ENCODE peak calls at places on chromosome 20, in six cellular contexts. One of them, this sample, is unnamed.

GRCh38 chr20:23666189-23666588 is 22.6 kb downstream of the CST4 start:
- DNase-seq in uterus: no peak
- DNase-seq in upper lobe of left lung: no peak
- DNase-seq in stimulated activated CD4-positive, alpha-beta T cell treated with anti-CD3 and anti-CD28 coated beads, Interleukin-15, amount 100 ng/mL, for 24 hours: no peak
- DNase-seq in foreskin melanocyte: no peak
- DNase-seq in CD4-positive, alpha-beta T cell: no peak
- DNase-seq in this sample: no peak

GRCh38 chr20:19885981-19886665 is 128.1 kb downstream of the RIN2 start:
- DNase-seq in uterus: peak; percentile 33
- DNase-seq in upper lobe of left lung: peak; percentile 36
- DNase-seq in stimulated activated CD4-positive, alpha-beta T cell treated with anti-CD3 and anti-CD28 coated beads, Interleukin-15, amount 100 ng/mL, for 24 hours: no peak
- DNase-seq in foreskin melanocyte: no peak
- DNase-seq in CD4-positive, alpha-beta T cell: no peak
- DNase-seq in this sample: peak; percentile 37

GRCh38 chr20:38180781-38181180 is 15.7 kb upstream of the TGM2 start:
- DNase-seq in uterus: no peak
- DNase-seq in upper lobe of left lung: no peak
- DNase-seq in stimulated activated CD4-positive, alpha-beta T cell treated with anti-CD3 and anti-CD28 coated beads, Interleukin-15, amount 100 ng/mL, for 24 hours: no peak
- DNase-seq in foreskin melanocyte: no peak
- DNase-seq in CD4-positive, alpha-beta T cell: no peak
- DNase-seq in this sample: no peak

GRCh38 chr20:57612436-57612835 is 7.8 kb downstream of the ZBP1 start:
- DNase-seq in uterus: no peak
- DNase-seq in upper lobe of left lung: no peak
- DNase-seq in stimulated activated CD4-positive, alpha-beta T cell treated with anti-CD3 and anti-CD28 coated beads, Interleukin-15, amount 100 ng/mL, for 24 hours: no peak
- DNase-seq in foreskin melanocyte: no peak
- DNase-seq in CD4-positive, alpha-beta T cell: no peak
- DNase-seq in this sample: no peak

GRCh38 chr20:21352703-21353102 is 44.6 kb downstream of the NKX2-4 start:
- DNase-seq in uterus: no peak
- DNase-seq in upper lobe of left lung: no peak
- DNase-seq in stimulated activated CD4-positive, alpha-beta T cell treated with anti-CD3 and anti-CD28 coated beads, Interleukin-15, amount 100 ng/mL, for 24 hours: no peak
- DNase-seq in foreskin melanocyte: peak; percentile 24
- DNase-seq in CD4-positive, alpha-beta T cell: no peak
- DNase-seq in this sample: no peak

GRCh38 chr20:17083738-17084137 is 143.1 kb upstream of the PCSK2 start:
- DNase-seq in uterus: no peak
- DNase-seq in upper lobe of left lung: no peak
- DNase-seq in stimulated activated CD4-positive, alpha-beta T cell treated with anti-CD3 and anti-CD28 coated beads, Interleukin-15, amount 100 ng/mL, for 24 hours: no peak
- DNase-seq in foreskin melanocyte: no peak
- DNase-seq in CD4-positive, alpha-beta T cell: no peak
- DNase-seq in this sample: no peak

GRCh38 chr20:33971147-33971775 is 22.4 kb upstream of the RALY start:
- DNase-seq in uterus: no peak
- DNase-seq in upper lobe of left lung: no peak
- DNase-seq in stimulated activated CD4-positive, alpha-beta T cell treated with anti-CD3 and anti-CD28 coated beads, Interleukin-15, amount 100 ng/mL, for 24 hours: no peak
- DNase-seq in foreskin melanocyte: no peak
- DNase-seq in CD4-positive, alpha-beta T cell: no peak
- DNase-seq in this sample: no peak

GRCh38 chr20:38844963-38845362 is 39.5 kb downstream of the PPP1R16B start:
- DNase-seq in uterus: no peak
- DNase-seq in upper lobe of left lung: no peak
- DNase-seq in stimulated activated CD4-positive, alpha-beta T cell treated with anti-CD3 and anti-CD28 coated beads, Interleukin-15, amount 100 ng/mL, for 24 hours: no peak
- DNase-seq in foreskin melanocyte: no peak
- DNase-seq in CD4-positive, alpha-beta T cell: no peak
- DNase-seq in this sample: no peak

GRCh38 chr20:39289831-39290230 is 327.7 kb downstream of the DHX35 start:
- DNase-seq in uterus: no peak
- DNase-seq in upper lobe of left lung: no peak
- DNase-seq in stimulated activated CD4-positive, alpha-beta T cell treated with anti-CD3 and anti-CD28 coated beads, Interleukin-15, amount 100 ng/mL, for 24 hours: no peak
- DNase-seq in foreskin melanocyte: no peak
- DNase-seq in CD4-positive, alpha-beta T cell: no peak
- DNase-seq in this sample: no peak

GRCh38 chr20:13868331-13868730 is 83.5 kb downstream of the NDUFAF5 start:
- DNase-seq in uterus: peak; percentile 66
- DNase-seq in upper lobe of left lung: no peak
- DNase-seq in stimulated activated CD4-positive, alpha-beta T cell treated with anti-CD3 and anti-CD28 coated beads, Interleukin-15, amount 100 ng/mL, for 24 hours: no peak
- DNase-seq in foreskin melanocyte: no peak
- DNase-seq in CD4-positive, alpha-beta T cell: no peak
- DNase-seq in this sample: no peak

GRCh38 chr20:62935204-62935967 is 2.6 kb upstream of the GID8 start:
- DNase-seq in uterus: no peak
- DNase-seq in upper lobe of left lung: no peak
- DNase-seq in stimulated activated CD4-positive, alpha-beta T cell treated with anti-CD3 and anti-CD28 coated beads, Interleukin-15, amount 100 ng/mL, for 24 hours: no peak
- DNase-seq in foreskin melanocyte: no peak
- DNase-seq in CD4-positive, alpha-beta T cell: no peak
- DNase-seq in this sample: no peak

GRCh38 chr20:63538204-63539091 is 1.3 kb upstream of the PTK6 start:
- DNase-seq in uterus: no peak
- DNase-seq in upper lobe of left lung: peak; percentile 68
- DNase-seq in stimulated activated CD4-positive, alpha-beta T cell treated with anti-CD3 and anti-CD28 coated beads, Interleukin-15, amount 100 ng/mL, for 24 hours: no peak
- DNase-seq in foreskin melanocyte: no peak
- DNase-seq in CD4-positive, alpha-beta T cell: peak; percentile 52
- DNase-seq in this sample: no peak

GRCh38 chr20:2133318-2134183 is 31.9 kb downstream of the STK35 start:
- DNase-seq in uterus: no peak
- DNase-seq in upper lobe of left lung: no peak
- DNase-seq in stimulated activated CD4-positive, alpha-beta T cell treated with anti-CD3 and anti-CD28 coated beads, Interleukin-15, amount 100 ng/mL, for 24 hours: no peak
- DNase-seq in foreskin melanocyte: no peak
- DNase-seq in CD4-positive, alpha-beta T cell: no peak
- DNase-seq in this sample: no peak

GRCh38 chr20:31808481-31808880 is 10.7 kb upstream of the MYLK2 start:
- DNase-seq in uterus: no peak
- DNase-seq in upper lobe of left lung: no peak
- DNase-seq in stimulated activated CD4-positive, alpha-beta T cell treated with anti-CD3 and anti-CD28 coated beads, Interleukin-15, amount 100 ng/mL, for 24 hours: no peak
- DNase-seq in foreskin melanocyte: peak; percentile 67
- DNase-seq in CD4-positive, alpha-beta T cell: no peak
- DNase-seq in this sample: no peak

GRCh38 chr20:60011512-60012507 is 53.6 kb downstream of the CDH26 start:
- DNase-seq in uterus: no peak
- DNase-seq in upper lobe of left lung: no peak
- DNase-seq in stimulated activated CD4-positive, alpha-beta T cell treated with anti-CD3 and anti-CD28 coated beads, Interleukin-15, amount 100 ng/mL, for 24 hours: no peak
- DNase-seq in foreskin melanocyte: no peak
- DNase-seq in CD4-positive, alpha-beta T cell: no peak
- DNase-seq in this sample: no peak

GRCh38 chr20:46682063-46682821 is 7.0 kb downstream of the TP53RK start:
- DNase-seq in uterus: no peak
- DNase-seq in upper lobe of left lung: no peak
- DNase-seq in stimulated activated CD4-positive, alpha-beta T cell treated with anti-CD3 and anti-CD28 coated beads, Interleukin-15, amount 100 ng/mL, for 24 hours: no peak
- DNase-seq in foreskin melanocyte: no peak
- DNase-seq in CD4-positive, alpha-beta T cell: no peak
- DNase-seq in this sample: no peak

GRCh38 chr20:4073852-4074741 is 58.7 kb upstream of the RNF24 start:
- DNase-seq in uterus: no peak
- DNase-seq in upper lobe of left lung: no peak
- DNase-seq in stimulated activated CD4-positive, alpha-beta T cell treated with anti-CD3 and anti-CD28 coated beads, Interleukin-15, amount 100 ng/mL, for 24 hours: no peak
- DNase-seq in foreskin melanocyte: no peak
- DNase-seq in CD4-positive, alpha-beta T cell: no peak
- DNase-seq in this sample: no peak

GRCh38 chr20:41643504-41643938 is 25.3 kb upstream of the CHD6 start:
- DNase-seq in uterus: peak; percentile 32
- DNase-seq in upper lobe of left lung: no peak
- DNase-seq in stimulated activated CD4-positive, alpha-beta T cell treated with anti-CD3 and anti-CD28 coated beads, Interleukin-15, amount 100 ng/mL, for 24 hours: no peak
- DNase-seq in foreskin melanocyte: peak; percentile 89
- DNase-seq in CD4-positive, alpha-beta T cell: no peak
- DNase-seq in this sample: no peak

GRCh38 chr20:5136096-5136495 is 9.3 kb downstream of the CDS2 start:
- DNase-seq in uterus: no peak
- DNase-seq in upper lobe of left lung: no peak
- DNase-seq in stimulated activated CD4-positive, alpha-beta T cell treated with anti-CD3 and anti-CD28 coated beads, Interleukin-15, amount 100 ng/mL, for 24 hours: no peak
- DNase-seq in foreskin melanocyte: peak; percentile 16
- DNase-seq in CD4-positive, alpha-beta T cell: no peak
- DNase-seq in this sample: no peak

GRCh38 chr20:58236612-58237317 is 8.3 kb upstream of the ANKRD60 start:
- DNase-seq in uterus: peak; percentile 50
- DNase-seq in upper lobe of left lung: peak; percentile 95
- DNase-seq in stimulated activated CD4-positive, alpha-beta T cell treated with anti-CD3 and anti-CD28 coated beads, Interleukin-15, amount 100 ng/mL, for 24 hours: peak; percentile 91
- DNase-seq in foreskin melanocyte: peak; percentile 69
- DNase-seq in CD4-positive, alpha-beta T cell: peak; percentile 66
- DNase-seq in this sample: no peak

GRCh38 chr20:52923123-52923543 is 49.0 kb upstream of the TSHZ2 start:
- DNase-seq in uterus: peak; percentile 17
- DNase-seq in upper lobe of left lung: no peak
- DNase-seq in stimulated activated CD4-positive, alpha-beta T cell treated with anti-CD3 and anti-CD28 coated beads, Interleukin-15, amount 100 ng/mL, for 24 hours: no peak
- DNase-seq in foreskin melanocyte: no peak
- DNase-seq in CD4-positive, alpha-beta T cell: no peak
- DNase-seq in this sample: no peak

GRCh38 chr20:17617212-17617867 is 47.5 kb downstream of the DSTN start:
- DNase-seq in uterus: peak; percentile 72
- DNase-seq in upper lobe of left lung: no peak
- DNase-seq in stimulated activated CD4-positive, alpha-beta T cell treated with anti-CD3 and anti-CD28 coated beads, Interleukin-15, amount 100 ng/mL, for 24 hours: peak; percentile 65
- DNase-seq in foreskin melanocyte: no peak
- DNase-seq in CD4-positive, alpha-beta T cell: no peak
- DNase-seq in this sample: no peak

GRCh38 chr20:51184289-51184688 is 161.4 kb upstream of the KCNG1 start:
- DNase-seq in uterus: no peak
- DNase-seq in upper lobe of left lung: no peak
- DNase-seq in stimulated activated CD4-positive, alpha-beta T cell treated with anti-CD3 and anti-CD28 coated beads, Interleukin-15, amount 100 ng/mL, for 24 hours: no peak
- DNase-seq in foreskin melanocyte: no peak
- DNase-seq in CD4-positive, alpha-beta T cell: no peak
- DNase-seq in this sample: no peak

GRCh38 chr20:59007758-59008511 is 881 bp upstream of the CTSZ start:
- DNase-seq in uterus: no peak
- DNase-seq in upper lobe of left lung: peak; percentile 62
- DNase-seq in stimulated activated CD4-positive, alpha-beta T cell treated with anti-CD3 and anti-CD28 coated beads, Interleukin-15, amount 100 ng/mL, for 24 hours: no peak
- DNase-seq in foreskin melanocyte: no peak
- DNase-seq in CD4-positive, alpha-beta T cell: no peak
- DNase-seq in this sample: no peak